ENCODE peak calls at places on chromosomes 16 and 17, in eight cellular contexts. U is stimulated activated CD4-positive, alpha-beta T cell treated with anti-CD3 and anti-CD28 coated beads, Interleukin-4, amount 100 ng/mL, for 24 hours; D is stimulated activated CD8-positive, alpha-beta memory T cell treated with anti-CD3 and anti-CD28 coated beads, Interleukin-4, amount 100 ng/mL, for 1 hour; X is NCI-H774; V is T-helper 1 cell; G is left cardiac atrium; K is T-cell; C is activated naive CD8-positive, alpha-beta T cell treated with anti-CD3 and anti-CD28 coated beads, Interleukin-2, amount 50 U/mL, for 16 hours. P is an unnamed sample.

GRCh38 chr17:63442074-63442473 is 4.0 kb downstream of the CYB561 start:
- DNase-seq in U (no peak), D (no peak), C (no peak), X (no peak), K (no peak), V (no peak), G (no peak), P (no peak)

GRCh38 chr17:48175692-48176450 is 68.3 kb downstream of the SNX11 start:
- DNase-seq in K (no peak), G (no peak), X (no peak), C (no peak), D (no peak), V (no peak), U (no peak), P (no peak)

GRCh38 chr17:77889135-77889505 is 69.4 kb upstream of the TNRC6C start:
- DNase-seq in V (no peak), C (no peak), K (no peak), D (no peak), U (no peak), X (no peak), G (no peak), P (no peak)

GRCh38 chr16:72856797-72857196 is 191.1 kb downstream of the ZFHX3 start:
- DNase-seq in C (no peak), D (no peak), G (no peak), X (no peak), V (no peak), U (no peak), K (no peak), P (no peak)

GRCh38 chr16:84514874-84515835 is 10.7 kb upstream of the MEAK7 start:
- DNase-seq in G (peak; percentile 41), D (peak; percentile 69), C (peak; percentile 51), K (peak; percentile 77), X (no peak), U (peak; percentile 79), V (peak; percentile 67), P (no peak)

GRCh38 chr16:88754912-88755744 is 29.9 kb downstream of the PIEZO1 start:
- DNase-seq in K (no peak), V (no peak), X (no peak), G (no peak), U (no peak), D (no peak), C (no peak), P (no peak)

GRCh38 chr17:46822388-46822921 is 4.0 kb upstream of the WNT3 start:
- DNase-seq in U (peak; percentile 25), D (no peak), X (no peak), C (no peak), G (no peak), K (no peak), V (no peak), P (no peak)

GRCh38 chr17:39231091-39231561 is 5.4 kb upstream of the STAC2 start:
- DNase-seq in U (no peak), D (no peak), C (no peak), G (no peak), V (no peak), X (no peak), K (no peak), P (no peak)

GRCh38 chr16:78227855-78228254 is 128.4 kb downstream of the WWOX start:
- DNase-seq in K (no peak), V (no peak), X (no peak), G (no peak), U (no peak), D (no peak), C (no peak), P (no peak)

GRCh38 chr16:87628940-87629339 is 26.6 kb downstream of the JPH3 start:
- DNase-seq in U (no peak), K (no peak), V (no peak), C (no peak), X (no peak), G (no peak), D (no peak), P (no peak)

GRCh38 chr17:38507436-38507835 is 79.2 kb downstream of the ARHGAP23 start:
- DNase-seq in G (no peak), V (no peak), X (no peak), U (no peak), K (no peak), C (no peak), D (no peak), P (no peak)

GRCh38 chr16:6206080-6206479 is 1108.5 kb upstream of the EEF2KMT start:
- DNase-seq in V (no peak), D (no peak), C (no peak), K (no peak), U (no peak), X (no peak), G (no peak), P (peak; percentile 75)

GRCh38 chr16:11361751-11362742 is 16.8 kb downstream of the RMI2 start:
- DNase-seq in X (no peak), U (no peak), K (no peak), C (no peak), D (no peak), V (no peak), G (no peak), P (no peak)

GRCh38 chr17:50015146-50015545 is 20.1 kb upstream of the DLX3 start:
- DNase-seq in K (no peak), U (no peak), G (no peak), C (no peak), V (no peak), D (no peak), X (no peak), P (no peak)

GRCh38 chr16:59729613-59730012 is 995.5 kb upstream of the GOT2 start:
- DNase-seq in K (no peak), D (no peak), G (no peak), U (no peak), V (no peak), C (no peak), X (no peak), P (no peak)

GRCh38 chr17:418421-418751 is 65.8 kb upstream of the RPH3AL start:
- DNase-seq in G (no peak), U (peak; percentile 51), C (no peak), D (no peak), K (peak; percentile 43), X (no peak), V (peak; percentile 50), P (no peak)

GRCh38 chr17:53707546-53707945 is 115.2 kb upstream of the KIF2B start:
- DNase-seq in G (no peak), X (no peak), V (no peak), D (no peak), U (no peak), C (no peak), K (no peak), P (no peak)

GRCh38 chr16:27389272-27389961 is 12.6 kb upstream of the IL21R start:
- DNase-seq in V (no peak), K (no peak), G (no peak), U (no peak), X (no peak), D (no peak), C (no peak), P (no peak)

GRCh38 chr16:19223235-19223847 is 55.3 kb downstream of the SYT17 start:
- DNase-seq in X (no peak), C (no peak), K (no peak), U (peak; percentile 22), G (no peak), V (no peak), D (no peak), P (peak; percentile 10)

GRCh38 chr16:68740628-68741346 is 3.7 kb downstream of the CDH1 start:
- DNase-seq in V (no peak), K (no peak), U (no peak), G (no peak), C (no peak), X (no peak), D (no peak), P (no peak)

GRCh38 chr17:29157310-29157709 is 22.9 kb downstream of the MYO18A start:
- DNase-seq in C (no peak), D (no peak), G (no peak), X (no peak), U (no peak), V (no peak), K (no peak), P (no peak)

GRCh38 chr16:24950275-24950674 is 64.9 kb downstream of the ARHGAP17 start:
- DNase-seq in X (no peak), G (no peak), K (no peak), U (no peak), V (no peak), C (no peak), D (no peak), P (no peak)

GRCh38 chr16:86494039-86494564 is 16.2 kb upstream of the FOXF1 start:
- DNase-seq in U (no peak), G (no peak), X (no peak), D (no peak), C (no peak), K (no peak), V (no peak), P (no peak)

GRCh38 chr17:40557531-40558299 is 7.6 kb downstream of the CCR7 start:
- DNase-seq in G (peak; percentile 68), D (no peak), V (no peak), K (no peak), C (no peak), X (no peak), U (no peak), P (no peak)

GRCh38 chr17:27310548-27311110 is 16.7 kb downstream of the WSB1 start:
- DNase-seq in G (no peak), V (no peak), U (no peak), K (no peak), X (peak; percentile 83), D (no peak), C (no peak), P (peak; percentile 79)

GRCh38 chr16:31221357-31222160 is 4.6 kb upstream of the PYDC1 start:
- DNase-seq in U (no peak), D (no peak), G (no peak), K (no peak), V (no peak), C (no peak), X (no peak), P (no peak)

GRCh38 chr16:64910351-64910750 is 211.5 kb downstream of the CDH11 start:
- DNase-seq in X (no peak), U (no peak), V (no peak), C (no peak), D (no peak), G (peak; percentile 69), K (no peak), P (no peak)

P was measured in LNCaP clone FGC.